ENCODE peak calls at places on chromosome 2, in five cellular contexts. D is EL, K is bronchial epithelial cell, T is HEK293T, I is cardiac fibroblast. F is an unnamed sample.

GRCh38 chr2:160920791-160921303 is 239.4 kb upstream of the TANK start:
- DNase-seq in D (peak), K (no peak), T (no peak), I (peak), F (peak)

GRCh38 chr2:235752875-235753274 is 259.0 kb downstream of the AGAP1 start:
- DNase-seq in D (no peak), K (no peak), T (no peak), I (no peak), F (no peak)

GRCh38 chr2:121285077-121285449 is at the start of gene TFCP2L1:
- DNase-seq in D (peak), K (peak), T (peak), I (no peak), F (no peak)

GRCh38 chr2:224175538-224175937 is 136.5 kb upstream of the SERPINE2 start:
- DNase-seq in D (no peak), K (no peak), T (no peak), I (no peak), F (no peak)

GRCh38 chr2:176281267-176281666 is 12.0 kb downstream of the MTX2 start:
- DNase-seq in D (peak), K (peak), T (no peak), I (peak), F (no peak)

GRCh38 chr2:107932986-107933385 is 53.3 kb upstream of the SLC5A7 start:
- DNase-seq in D (no peak), K (peak), T (no peak), I (peak), F (no peak)

GRCh38 chr2:219228745-219229374 is 576 bp downstream of the ATG9A start:
- DNase-seq in D (no peak), K (no peak), T (no peak), I (no peak), F (peak)

GRCh38 chr2:238169708-238170251 is 11.0 kb downstream of the ERFE start:
- DNase-seq in D (peak), K (peak), T (no peak), I (peak), F (no peak)

GRCh38 chr2:229174794-229175529 is 96.1 kb downstream of the PID1 start:
- DNase-seq in D (peak), K (peak), T (no peak), I (peak), F (no peak)

GRCh38 chr2:88087763-88088162 is 20.1 kb downstream of the SMYD1 start:
- DNase-seq in D (no peak), K (no peak), T (no peak), I (no peak), F (no peak)

GRCh38 chr2:65355190-65355831 is 77.1 kb downstream of the SPRED2 start:
- DNase-seq in D (peak), K (no peak), T (no peak), I (peak), F (no peak)

F was measured in mesothelial cell of epicardium.